ENCODE peak calls at places on chromosomes 12 and 14, in nine cellular contexts. C, K, Q, Z, Y, G, R, S and O are unnamed samples.

GRCh38 chr12:5520037-5520436 is 88.1 kb downstream of the NTF3 start:
- DNase-seq in Z (no peak), G (no peak), C (no peak), Q (no peak), K (no peak), R (no peak), S (no peak), Y (no peak), O (no peak)

GRCh38 chr14:89128616-89129015 is 288.4 kb downstream of the FOXN3 start:
- DNase-seq in C (no peak), S (no peak), G (no peak), Z (no peak), Q (no peak), R (no peak), Y (no peak), K (no peak), O (no peak)

GRCh38 chr12:5789469-5789968 is 155.5 kb downstream of the ANO2 start:
- DNase-seq in Q (no peak), C (no peak), Z (no peak), G (no peak), K (no peak), Y (no peak), R (no peak), S (peak; percentile 4), O (no peak)

GRCh38 chr14:63652406-63652805 is 10.7 kb upstream of the WDR89 start:
- DNase-seq in S (no peak), Y (no peak), G (no peak), R (no peak), C (no peak), Q (no peak), Z (no peak), K (no peak), O (no peak)

GRCh38 chr12:90909069-90909676 is 45.8 kb downstream of the CCER1 start:
- DNase-seq in S (peak; percentile 54), Y (no peak), C (no peak), K (peak; percentile 39), G (no peak), Z (no peak), Q (peak; percentile 65), R (no peak), O (peak; percentile 74)

GRCh38 chr12:116533343-116534248 is 25.6 kb upstream of the MAP1LC3B2 start:
- DNase-seq in K (peak; percentile 81), Q (peak; percentile 90), Z (peak; percentile 53), R (peak; percentile 93), Y (no peak), G (peak; percentile 78), C (peak; percentile 90), S (peak; percentile 65), O (peak; percentile 91)

GRCh38 chr12:12715459-12716150 is 1.6 kb upstream of the CDKN1B start:
- DNase-seq in R (no peak), S (no peak), Y (no peak), G (no peak), C (no peak), Z (no peak), Q (peak; percentile 34), K (peak; percentile 40), O (no peak)

GRCh38 chr12:96425321-96425720 is 25.1 kb upstream of the CDK17 start:
- DNase-seq in C (no peak), Q (peak; percentile 91), R (no peak), G (no peak), Z (no peak), K (no peak), S (peak; percentile 82), Y (no peak), O (no peak)